ENCODE peak calls at places on chromosomes 13 and 19, in four cellular contexts. N is AG04450, E is sigmoid colon, A is mammary epithelial cell. V is an unnamed sample.

GRCh38 chr13:94412870-94413269 is 66.6 kb downstream of the DCT start:
- DNase-seq in E (no peak), N (no peak), A (no peak), V (no peak)

GRCh38 chr19:5627395-5627904 is 4.6 kb downstream of the SAFB start:
- DNase-seq in N (no peak), A (no peak), E (peak), V (no peak)

GRCh38 chr13:45683701-45684100 is 18.4 kb upstream of the CBY2 start:
- DNase-seq in N (no peak), E (no peak), A (no peak), V (no peak)

GRCh38 chr13:30429721-30430694 is 7.7 kb downstream of the UBE2L5 start:
- DNase-seq in E (no peak), A (peak), N (peak), V (peak)

GRCh38 chr19:32269831-32270230 is 75.6 kb upstream of the ZNF507 start:
- DNase-seq in E (no peak), N (no peak), A (no peak), V (no peak)

GRCh38 chr19:18112989-18113478 is 15.5 kb downstream of the MAST3 start:
- DNase-seq in N (no peak), A (peak), E (peak), V (peak)

GRCh38 chr19:41937525-41937924 is 9.3 kb upstream of the ERFL start:
- DNase-seq in A (no peak), N (no peak), E (no peak), V (no peak)

GRCh38 chr13:106104281-106104901 is 431.1 kb downstream of the EFNB2 start:
- DNase-seq in N (peak), A (peak), E (no peak), V (peak)

GRCh38 chr13:114119196-114119595 is 13.2 kb downstream of the RASA3 start:
- DNase-seq in E (no peak), A (peak), N (peak), V (peak)

GRCh38 chr19:45016388-45017314 is 15.4 kb downstream of the RELB start:
- DNase-seq in E (peak), N (no peak), A (peak), V (peak)

GRCh38 chr13:93224545-93224944 is 2.1 kb upstream of the GPC6 start:
- DNase-seq in A (no peak), E (no peak), N (no peak), V (no peak)

GRCh38 chr19:8536282-8536681 is 22.3 kb upstream of the ZNF414 start:
- DNase-seq in N (no peak), E (no peak), A (no peak), V (no peak)

GRCh38 chr19:4910594-4911273 is 1.4 kb downstream of the UHRF1 start:
- DNase-seq in A (no peak), E (no peak), N (no peak), V (no peak)

GRCh38 chr13:27977476-27978300 is 8.6 kb upstream of the CDX2 start:
- DNase-seq in E (no peak), A (peak), N (no peak), V (no peak)

GRCh38 chr19:49056101-49056901 is 1.2 kb downstream of the CGB7 start:
- DNase-seq in A (peak), N (no peak), E (no peak), V (no peak)

GRCh38 chr13:107576430-107576829 is 638.9 kb downstream of the LIG4 start:
- DNase-seq in E (no peak), N (no peak), A (no peak), V (no peak)

GRCh38 chr19:41785653-41786052 is 10.7 kb upstream of the CEACAM3 start:
- DNase-seq in E (no peak), A (peak), N (peak), V (peak)

GRCh38 chr13:83879431-83880171 is 2.7 kb downstream of the SLITRK1 start:
- DNase-seq in N (no peak), A (peak), E (no peak), V (no peak)

GRCh38 chr13:44906758-44907157 is 82.5 kb downstream of the NUFIP1 start:
- DNase-seq in A (no peak), N (no peak), E (peak), V (peak)

GRCh38 chr13:31890946-31891345 is 140.6 kb upstream of the FRY start:
- DNase-seq in A (no peak), E (no peak), N (no peak), V (no peak)

GRCh38 chr13:48975101-48975925 is at the start of gene FNDC3A:
- DNase-seq in N (peak), A (peak), E (peak), V (peak)

GRCh38 chr13:27406178-27406939 is 18.1 kb upstream of the GTF3A start:
- DNase-seq in E (no peak), A (peak), N (no peak), V (no peak)

GRCh38 chr19:13884726-13885591 is 8.0 kb downstream of the NANOS3 start:
- DNase-seq in A (no peak), E (no peak), N (no peak), V (no peak)

GRCh38 chr19:20422616-20423205 is 142.9 kb downstream of the ZNF737 start:
- DNase-seq in E (no peak), A (no peak), N (no peak), V (no peak)

GRCh38 chr13:110023729-110024645 is 237.6 kb upstream of the IRS2 start:
- DNase-seq in N (no peak), A (no peak), E (peak), V (no peak)

GRCh38 chr19:50703915-50704548 is 15.6 kb downstream of the SHANK1 start:
- DNase-seq in E (no peak), N (no peak), A (no peak), V (no peak)

GRCh38 chr19:41563847-41564514 is 12.0 kb upstream of the CEACAM21 start:
- DNase-seq in N (no peak), E (no peak), A (peak), V (no peak)

GRCh38 chr19:518292-519231 is 11.3 kb downstream of the TPGS1 start:
- DNase-seq in E (peak), A (no peak), N (no peak), V (no peak)

GRCh38 chr19:31262673-31263308 is 86.4 kb downstream of the TSHZ3 start:
- DNase-seq in E (no peak), N (no peak), A (no peak), V (no peak)

GRCh38 chr13:112807653-112808376 is 118.0 kb downstream of the ATP11A start:
- DNase-seq in N (no peak), A (no peak), E (peak), V (no peak)
- TF ChIP-seq CTCF in N (no peak), A (no peak), E (no peak), V (no peak)

GRCh38 chr13:53310786-53311185 is 282.2 kb downstream of the OLFM4 start:
- DNase-seq in A (no peak), E (no peak), N (no peak), V (no peak)

DNA sequence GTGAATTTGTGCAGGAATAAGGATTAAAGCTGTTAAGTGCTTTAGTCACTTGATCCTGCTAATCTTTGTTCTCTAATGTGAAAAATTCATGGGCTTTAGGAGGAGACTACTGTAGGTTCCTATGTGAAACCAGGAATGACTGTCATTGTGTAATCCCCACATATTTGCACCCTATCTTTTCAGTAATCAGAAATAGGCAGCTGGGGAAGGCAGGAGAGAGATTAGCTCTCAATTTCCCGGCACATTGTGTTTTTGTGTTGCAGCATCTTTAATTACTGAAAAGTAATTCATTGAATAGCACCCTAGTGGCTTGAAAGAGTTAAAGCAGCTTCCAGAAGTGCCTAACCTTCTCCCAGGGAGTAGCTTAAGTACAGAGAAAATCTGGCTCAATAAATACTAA is 282.9 kb downstream of the OLFM4 start:
- DNase-seq in E (no peak), A (no peak), N (no peak), V (no peak)
- H3K4me3 ChIP-seq in E (no peak), A (no peak), N (no peak), V (no peak)

DNA sequence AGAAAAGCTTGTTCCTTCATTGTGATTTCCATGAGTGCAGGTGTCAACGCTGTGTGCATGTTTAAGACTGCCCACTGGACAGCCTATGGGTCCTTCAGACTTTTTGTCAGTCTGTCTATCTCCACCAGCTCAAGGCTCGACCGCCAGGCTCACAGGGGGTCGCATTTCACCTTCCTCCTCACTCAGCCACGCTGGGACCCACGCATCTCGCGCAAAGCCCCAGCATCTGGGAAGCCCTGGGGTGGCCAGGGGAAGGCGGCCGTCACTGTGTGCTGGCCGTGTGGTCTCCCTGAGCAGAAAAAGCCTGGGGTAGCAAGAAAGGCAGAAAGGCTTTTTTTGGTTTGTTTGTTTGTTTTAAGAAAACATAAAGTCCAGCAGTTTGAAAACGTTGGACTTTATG is 48.5 kb downstream of the KLF2 start:
- DNase-seq in N (no peak), E (no peak), A (no peak), V (no peak)
- TF ChIP-seq CTCF in N (no peak), E (no peak), A (no peak), V (no peak)

GRCh38 chr19:38933544-38933943 is 2.8 kb downstream of the MRPS12 start:
- DNase-seq in A (no peak), N (no peak), E (no peak), V (no peak)

GRCh38 chr19:38930776-38931761 is at the start of gene MRPS12:
- DNase-seq in A (peak), E (peak), N (peak), V (peak)

GRCh38 chr19:38929929-38930775 is at the start of gene SARS2:
- DNase-seq in E (peak), A (peak), N (peak), V (peak)

GRCh38 chr19:38928406-38929001 is 2.1 kb downstream of the SARS2 start:
- DNase-seq in A (no peak), N (no peak), E (no peak), V (no peak)

GRCh38 chr19:38932425-38933179 is 1.9 kb downstream of the MRPS12 start:
- DNase-seq in N (no peak), E (no peak), A (no peak), V (no peak)
- H3K4me3 ChIP-seq in N (no peak), E (no peak), A (no peak), V (no peak)